ENCODE peak calls at places on chromosomes 2 and 18, in seven cellular contexts. U is stimulated activated CD4-positive, alpha-beta T cell treated with anti-CD3 and anti-CD28 coated beads, Interleukin-2, amount 100 ng/mL, for 48 hours; K is HTR-8/SVneo; Z is anterior cingulate cortex; F is MM.1S; D is OCI-LY7; E is activated T-cell treated with anti-CD3 and anti-CD28 coated beads, Interleukin-2, amount 50 U/mL, for 72 hours. N is an unnamed sample.

GRCh38 chr2:32772623-32773221 is 144.9 kb downstream of the TTC27 start:
- DNase-seq in U (no peak), D (peak; percentile 71), F (peak; percentile 33), Z (no peak), E (no peak), K (peak; percentile 44), N (peak; percentile 5)

GRCh38 chr2:15729709-15730544 is 138.3 kb downstream of the DDX1 start:
- DNase-seq in F (no peak), K (no peak), E (no peak), Z (no peak), U (no peak), D (no peak), N (no peak)

GRCh38 chr2:203446071-203446481 is 89.0 kb downstream of the RAPH1 start:
- DNase-seq in E (no peak), Z (no peak), F (peak; percentile 55), K (no peak), U (no peak), D (no peak), N (no peak)

GRCh38 chr2:160432633-160433032 is 61.0 kb downstream of the RBMS1 start:
- DNase-seq in K (no peak), F (no peak), Z (no peak), E (no peak), D (no peak), U (no peak), N (no peak)

GRCh38 chr2:54691439-54692135 is 31.9 kb upstream of the EML6 start:
- DNase-seq in Z (no peak), E (no peak), K (no peak), D (no peak), F (no peak), U (no peak), N (no peak)

GRCh38 chr2:188937228-188938220 is 36.6 kb upstream of the COL3A1 start:
- DNase-seq in Z (no peak), F (no peak), U (no peak), E (no peak), D (no peak), K (no peak), N (no peak)

GRCh38 chr2:226330206-226330605 is 469.4 kb downstream of the IRS1 start:
- DNase-seq in E (no peak), Z (no peak), K (no peak), F (no peak), D (no peak), U (no peak), N (no peak)

GRCh38 chr2:238719641-238720040 is 128.2 kb upstream of the TWIST2 start:
- DNase-seq in K (no peak), E (no peak), U (no peak), F (no peak), D (no peak), Z (no peak), N (no peak)

GRCh38 chr2:189018636-189019035 is 44.5 kb downstream of the COL3A1 start:
- DNase-seq in U (no peak), E (no peak), D (no peak), F (no peak), K (no peak), Z (no peak), N (no peak)

GRCh38 chr18:30971338-30971956 is 71.1 kb downstream of the DSC3 start:
- DNase-seq in D (peak; percentile 27), F (peak; percentile 62), U (no peak), K (no peak), E (no peak), Z (no peak), N (no peak)

GRCh38 chr2:26033270-26033768 is 565 bp upstream of the RAB10 start:
- DNase-seq in U (no peak), E (no peak), D (peak; percentile 83), K (peak; percentile 65), Z (peak; percentile 79), F (no peak), N (no peak)